ENCODE peak calls at places on chromosomes 4 and X, in four cellular contexts. One of them, this sample, is unnamed.

GRCh38 chrX:150429577-150429976 is 66.5 kb downstream of the MAMLD1 start:
- DNase-seq in cardiac muscle cell: peak; percentile 81
- DNase-seq in hepatocyte: no peak
- DNase-seq in heart left ventricle: no peak
- DNase-seq in this sample: no peak

GRCh38 chr4:56828784-56829535 is 7.5 kb upstream of the SPINK2 start:
- DNase-seq in hepatocyte: no peak
- DNase-seq in heart left ventricle: no peak
- DNase-seq in cardiac muscle cell: no peak
- DNase-seq in this sample: peak; percentile 35

GRCh38 chr4:55549888-55550287 is 3.2 kb upstream of the CLOCK start:
- DNase-seq in hepatocyte: peak; percentile 51
- DNase-seq in cardiac muscle cell: peak; percentile 20
- DNase-seq in heart left ventricle: no peak
- DNase-seq in this sample: no peak

GRCh38 chr4:40915318-40916217 is 165.8 kb downstream of the NSUN7 start:
- DNase-seq in heart left ventricle: no peak
- DNase-seq in hepatocyte: no peak
- DNase-seq in cardiac muscle cell: no peak
- DNase-seq in this sample: no peak

GRCh38 chr4:105859233-105859632 is 36.0 kb upstream of the NPNT start:
- DNase-seq in heart left ventricle: no peak
- DNase-seq in cardiac muscle cell: peak; percentile 59
- DNase-seq in hepatocyte: no peak
- DNase-seq in this sample: no peak

GRCh38 chr4:101806914-101807313 is 16.4 kb downstream of the BANK1 start:
- DNase-seq in hepatocyte: no peak
- DNase-seq in heart left ventricle: no peak
- DNase-seq in cardiac muscle cell: peak; percentile 33
- DNase-seq in this sample: peak; percentile 7

GRCh38 chrX:86137071-86137470 is 11.2 kb upstream of the DACH2 start:
- DNase-seq in heart left ventricle: no peak
- DNase-seq in hepatocyte: no peak
- DNase-seq in cardiac muscle cell: no peak
- DNase-seq in this sample: no peak

GRCh38 chr4:48093949-48094550 is 40.0 kb downstream of the TXK start:
- DNase-seq in heart left ventricle: no peak
- DNase-seq in cardiac muscle cell: peak; percentile 13
- DNase-seq in hepatocyte: peak; percentile 50
- DNase-seq in this sample: no peak

GRCh38 chr4:38310446-38311043 is 350.3 kb downstream of the PTTG2 start:
- DNase-seq in hepatocyte: no peak
- DNase-seq in heart left ventricle: no peak
- DNase-seq in cardiac muscle cell: no peak
- DNase-seq in this sample: peak; percentile 23

GRCh38 chr4:77564231-77564630 is 41.4 kb upstream of the CXCL13 start:
- DNase-seq in hepatocyte: peak; percentile 62
- DNase-seq in cardiac muscle cell: peak; percentile 86
- DNase-seq in heart left ventricle: no peak
- DNase-seq in this sample: no peak

GRCh38 chr4:144701683-144702233 is 55.8 kb downstream of the HHIP start:
- DNase-seq in heart left ventricle: no peak
- DNase-seq in hepatocyte: no peak
- DNase-seq in cardiac muscle cell: no peak
- DNase-seq in this sample: no peak

GRCh38 chr4:136651932-136652331 is 880.4 kb downstream of the PCDH18 start:
- DNase-seq in cardiac muscle cell: no peak
- DNase-seq in hepatocyte: no peak
- DNase-seq in heart left ventricle: no peak
- DNase-seq in this sample: no peak

GRCh38 chr4:48591372-48591771 is 101.3 kb downstream of the ZAR1 start:
- DNase-seq in cardiac muscle cell: no peak
- DNase-seq in heart left ventricle: no peak
- DNase-seq in hepatocyte: no peak
- DNase-seq in this sample: no peak

GRCh38 chr4:111632752-111633151 is 512.5 kb upstream of the FAM241A start:
- DNase-seq in heart left ventricle: no peak
- DNase-seq in hepatocyte: no peak
- DNase-seq in cardiac muscle cell: peak; percentile 67
- DNase-seq in this sample: no peak

GRCh38 chr4:98976716-98977115 is 18.8 kb upstream of the METAP1 start:
- DNase-seq in hepatocyte: no peak
- DNase-seq in cardiac muscle cell: peak; percentile 62
- DNase-seq in heart left ventricle: no peak
- DNase-seq in this sample: no peak

GRCh38 chr4:136939781-136940180 is 592.5 kb downstream of the PCDH18 start:
- DNase-seq in cardiac muscle cell: no peak
- DNase-seq in hepatocyte: no peak
- DNase-seq in heart left ventricle: no peak
- DNase-seq in this sample: no peak

GRCh38 chrX:36961590-36961989 is 46.6 kb upstream of the FAM47C start:
- DNase-seq in cardiac muscle cell: no peak
- DNase-seq in heart left ventricle: no peak
- DNase-seq in hepatocyte: no peak
- DNase-seq in this sample: no peak

GRCh38 chrX:23756165-23756564 is 13.1 kb upstream of the ACOT9 start:
- DNase-seq in hepatocyte: peak; percentile 82
- DNase-seq in cardiac muscle cell: peak; percentile 65
- DNase-seq in heart left ventricle: peak; percentile 62
- DNase-seq in this sample: peak; percentile 80

GRCh38 chr4:101086801-101087586 is 260.3 kb downstream of the PPP3CA start:
- DNase-seq in heart left ventricle: no peak
- DNase-seq in cardiac muscle cell: no peak
- DNase-seq in hepatocyte: no peak
- DNase-seq in this sample: no peak

GRCh38 chr4:73053974-73054480 is 15.5 kb downstream of the COX18 start:
- DNase-seq in hepatocyte: no peak
- DNase-seq in heart left ventricle: no peak
- DNase-seq in cardiac muscle cell: peak; percentile 12
- DNase-seq in this sample: no peak

GRCh38 chr4:27094785-27095184 is 234.1 kb downstream of the STIM2 start:
- DNase-seq in cardiac muscle cell: no peak
- DNase-seq in heart left ventricle: no peak
- DNase-seq in hepatocyte: no peak
- DNase-seq in this sample: no peak

GRCh38 chr4:149964001-149964400 is 114.2 kb upstream of the DCLK2 start:
- DNase-seq in cardiac muscle cell: no peak
- DNase-seq in heart left ventricle: no peak
- DNase-seq in hepatocyte: no peak
- DNase-seq in this sample: no peak

GRCh38 chr4:183106839-183107238 is 7.8 kb downstream of the WWC2 start:
- DNase-seq in hepatocyte: no peak
- DNase-seq in cardiac muscle cell: no peak
- DNase-seq in heart left ventricle: no peak
- DNase-seq in this sample: no peak

GRCh38 chr4:172169871-172170270 is 356.7 kb downstream of the GALNTL6 start:
- DNase-seq in cardiac muscle cell: no peak
- DNase-seq in heart left ventricle: no peak
- DNase-seq in hepatocyte: no peak
- DNase-seq in this sample: no peak

GRCh38 chr4:69684821-69685220 is 31.8 kb upstream of the UGT2A1 start:
- DNase-seq in hepatocyte: no peak
- DNase-seq in cardiac muscle cell: no peak
- DNase-seq in heart left ventricle: no peak
- DNase-seq in this sample: no peak

GRCh38 chr4:14871676-14872430 is 130.4 kb upstream of the CPEB2 start:
- DNase-seq in hepatocyte: no peak
- DNase-seq in heart left ventricle: no peak
- DNase-seq in cardiac muscle cell: no peak
- DNase-seq in this sample: no peak

GRCh38 chr4:11368701-11369115 is 60.0 kb downstream of the HS3ST1 start:
- DNase-seq in cardiac muscle cell: no peak
- DNase-seq in heart left ventricle: no peak
- DNase-seq in hepatocyte: no peak
- DNase-seq in this sample: no peak

GRCh38 chrX:134971926-134972325 is 18.9 kb upstream of the SMIM10 start:
- DNase-seq in cardiac muscle cell: no peak
- DNase-seq in hepatocyte: no peak
- DNase-seq in heart left ventricle: no peak
- DNase-seq in this sample: no peak

GRCh38 chr4:12689457-12689856 is 794.7 kb downstream of the RAB28 start:
- DNase-seq in heart left ventricle: no peak
- DNase-seq in cardiac muscle cell: no peak
- DNase-seq in hepatocyte: no peak
- DNase-seq in this sample: no peak

GRCh38 chr4:158578476-158578875 is 56.8 kb downstream of the RXFP1 start:
- DNase-seq in heart left ventricle: no peak
- DNase-seq in cardiac muscle cell: peak; percentile 45
- DNase-seq in hepatocyte: peak; percentile 30
- DNase-seq in this sample: no peak

GRCh38 chr4:86848732-86849617 is at the start of gene SLC10A6:
- DNase-seq in hepatocyte: no peak
- DNase-seq in cardiac muscle cell: no peak
- DNase-seq in heart left ventricle: no peak
- DNase-seq in this sample: no peak

GRCh38 chr4:43132010-43132582 is 239.6 kb downstream of the GRXCR1 start:
- DNase-seq in cardiac muscle cell: peak; percentile 79
- DNase-seq in heart left ventricle: peak; percentile 33
- DNase-seq in hepatocyte: peak; percentile 85
- DNase-seq in this sample: peak; percentile 56

GRCh38 chr4:169092889-169093522 is 83.0 kb upstream of the CBR4 start:
- DNase-seq in cardiac muscle cell: no peak
- DNase-seq in heart left ventricle: no peak
- DNase-seq in hepatocyte: no peak
- DNase-seq in this sample: no peak

GRCh38 chr4:166277406-166277805 is 404.4 kb downstream of the TLL1 start:
- DNase-seq in heart left ventricle: no peak
- DNase-seq in cardiac muscle cell: peak; percentile 48
- DNase-seq in hepatocyte: no peak
- DNase-seq in this sample: no peak

GRCh38 chr4:680931-681645 is 6.7 kb downstream of the MYL5 start:
- DNase-seq in hepatocyte: peak; percentile 80
- DNase-seq in cardiac muscle cell: peak; percentile 53
- DNase-seq in heart left ventricle: peak; percentile 81
- DNase-seq in this sample: no peak

GRCh38 chrX:144275403-144275802 is 391.5 kb downstream of the UBE2NL start:
- DNase-seq in hepatocyte: peak; percentile 6
- DNase-seq in heart left ventricle: no peak
- DNase-seq in cardiac muscle cell: no peak
- DNase-seq in this sample: peak; percentile 13

GRCh38 chr4:7944568-7945220 is 5.0 kb upstream of the AFAP1 start:
- DNase-seq in cardiac muscle cell: no peak
- DNase-seq in heart left ventricle: no peak
- DNase-seq in hepatocyte: no peak
- DNase-seq in this sample: no peak

GRCh38 chr4:124872659-124873058 is 160.1 kb upstream of the ANKRD50 start:
- DNase-seq in hepatocyte: no peak
- DNase-seq in cardiac muscle cell: no peak
- DNase-seq in heart left ventricle: no peak
- DNase-seq in this sample: no peak
- H3K27ac ChIP-seq in hepatocyte: no peak overlapping the region
- H3K27ac ChIP-seq in cardiac muscle cell: no peak overlapping the region
- H3K27ac ChIP-seq in heart left ventricle: no peak overlapping the region
- H3K27ac ChIP-seq in this sample: no peak overlapping the region

GRCh38 chr4:54542119-54542438 is 115.7 kb upstream of the KIT start:
- DNase-seq in heart left ventricle: no peak
- DNase-seq in hepatocyte: no peak
- DNase-seq in cardiac muscle cell: no peak
- DNase-seq in this sample: no peak
- H3K4me3 ChIP-seq in heart left ventricle: no peak overlapping the region
- H3K4me3 ChIP-seq in hepatocyte: no peak overlapping the region
- H3K4me3 ChIP-seq in cardiac muscle cell: no peak overlapping the region
- H3K4me3 ChIP-seq in this sample: no peak overlapping the region

GRCh38 chr4:103201254-103201653 is 3.1 kb upstream of the CENPE start:
- DNase-seq in heart left ventricle: no peak
- DNase-seq in cardiac muscle cell: no peak
- DNase-seq in hepatocyte: no peak
- DNase-seq in this sample: no peak
- H3K4me1 ChIP-seq in heart left ventricle: peaks cover 13% of the 10 kb centered on the region
- H3K4me1 ChIP-seq in cardiac muscle cell: no peaks in the 10 kb centered on the region
- H3K4me1 ChIP-seq in hepatocyte: no peaks in the 10 kb centered on the region
- H3K4me1 ChIP-seq in this sample: peaks cover 8% of the 10 kb centered on the region

GRCh38 chrX:72130762-72131231 is 918 bp downstream of the RTL5 start:
- DNase-seq in hepatocyte: no peak
- DNase-seq in cardiac muscle cell: no peak
- DNase-seq in heart left ventricle: no peak
- DNase-seq in this sample: no peak

GRCh38 chrX:72133851-72134546 is 2.3 kb upstream of the RTL5 start:
- DNase-seq in cardiac muscle cell: no peak
- DNase-seq in hepatocyte: no peak
- DNase-seq in heart left ventricle: no peak
- DNase-seq in this sample: no peak

GRCh38 chrX:72131317-72132294 is at the start of gene RTL5:
- DNase-seq in cardiac muscle cell: peak; percentile 91
- DNase-seq in heart left ventricle: peak; percentile 92
- DNase-seq in hepatocyte: peak; percentile 88
- DNase-seq in this sample: peak; percentile 58

GRCh38 chrX:72130156-72130761 is 1.5 kb downstream of the RTL5 start:
- DNase-seq in cardiac muscle cell: no peak
- DNase-seq in heart left ventricle: no peak
- DNase-seq in hepatocyte: no peak
- DNase-seq in this sample: no peak

DNA sequence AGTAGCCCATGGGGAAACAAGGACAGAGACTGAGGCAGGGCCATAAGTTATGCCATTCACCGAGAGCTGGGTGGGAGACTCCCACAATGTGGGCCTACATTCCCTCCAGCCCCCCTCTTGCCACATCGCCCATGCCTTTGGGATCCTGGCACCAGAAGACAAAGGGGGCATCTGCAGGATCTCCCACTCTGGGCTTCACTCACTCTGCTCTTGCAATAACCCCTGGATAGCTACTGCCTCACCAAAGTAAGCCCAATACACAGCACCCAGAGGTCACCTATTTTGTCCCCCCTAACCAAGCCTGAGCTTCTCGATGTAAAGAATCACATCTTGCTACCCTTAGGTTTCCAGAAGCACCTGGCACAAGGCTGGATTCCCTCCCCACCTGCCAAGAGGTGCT is 741 bp upstream of the RTL5 start:
- DNase-seq in cardiac muscle cell: no peak
- DNase-seq in heart left ventricle: no peak
- DNase-seq in hepatocyte: no peak
- DNase-seq in this sample: no peak
- H3K27ac ChIP-seq in cardiac muscle cell: no peak overlapping the region
- H3K27ac ChIP-seq in heart left ventricle: peak overlapping the region; percentile 61
- H3K27ac ChIP-seq in hepatocyte: peak overlapping the region; percentile 41
- H3K27ac ChIP-seq in this sample: no peak overlapping the region

DNA sequence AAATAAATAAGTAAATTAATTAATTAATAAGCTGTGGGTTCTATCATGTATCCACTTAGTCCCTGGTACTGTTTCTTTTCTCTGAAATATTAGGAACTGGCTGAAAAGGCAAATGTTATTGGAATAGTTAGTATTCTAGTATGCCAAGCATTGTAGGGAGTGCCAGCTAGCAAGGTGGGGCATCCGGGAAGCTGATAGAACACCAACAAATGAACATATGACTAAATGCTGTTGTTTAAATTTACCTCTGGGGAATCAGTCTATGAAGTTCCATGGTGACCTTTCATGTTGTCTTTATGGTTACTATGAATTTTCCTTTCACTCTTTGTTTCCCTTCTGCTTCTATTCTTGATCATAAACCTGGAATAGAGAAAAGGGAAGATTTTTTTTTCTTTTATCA is 32.7 kb downstream of the NUDT6 start:
- DNase-seq in heart left ventricle: no peak
- DNase-seq in cardiac muscle cell: no peak
- DNase-seq in hepatocyte: no peak
- DNase-seq in this sample: no peak
- H3K4me3 ChIP-seq in heart left ventricle: no peak overlapping the region
- H3K4me3 ChIP-seq in cardiac muscle cell: no peak overlapping the region
- H3K4me3 ChIP-seq in hepatocyte: no peak overlapping the region
- H3K4me3 ChIP-seq in this sample: no peak overlapping the region